ENCODE peak calls at places on chromosomes 11 and 22, in seven cellular contexts. W is neuronal stem cell, L is mesendoderm, G is IMR-90, D is H9, C is mesenchymal stem cell, M is H1. R is an unnamed sample.

GRCh38 chr11:8039530-8040260 is 41.3 kb upstream of the TUB start:
- DNase-seq in C (no peak), D (peak; percentile 3), G (no peak), W (no peak), M (peak; percentile 33), L (no peak), R (no peak)

GRCh38 chr11:39668640-39669039 is 1790.8 kb downstream of the LRRC4C start:
- DNase-seq in C (peak; percentile 49), W (no peak), D (no peak), G (no peak), M (no peak), L (no peak), R (peak; percentile 18)

GRCh38 chr11:118882489-118882888 is 1.2 kb upstream of the CXCR5 start:
- DNase-seq in W (no peak), G (no peak), L (no peak), D (no peak), C (peak; percentile 84), M (no peak), R (no peak)

GRCh38 chr11:70174846-70175764 is 28.0 kb upstream of the FADD start:
- DNase-seq in G (no peak), L (no peak), M (no peak), W (peak; percentile 24), D (peak; percentile 43), C (no peak), R (no peak)

GRCh38 chr22:44701187-44701586 is 817 bp upstream of the PRR5 start:
- DNase-seq in L (no peak), G (no peak), D (no peak), M (no peak), W (no peak), C (no peak), R (no peak)

GRCh38 chr11:2687223-2687530 is 12.6 kb downstream of the KCNQ1OT1 start:
- DNase-seq in C (no peak), G (no peak), L (no peak), W (no peak), M (no peak), D (no peak), R (no peak)

GRCh38 chr11:64152841-64153691 is 12.8 kb downstream of the MACROD1 start:
- DNase-seq in M (peak; percentile 94), G (peak; percentile 20), L (peak; percentile 46), D (peak; percentile 74), C (peak; percentile 48), W (peak; percentile 54), R (peak; percentile 73)

GRCh38 chr11:133928628-133929059 is 28.1 kb downstream of the IGSF9B start:
- DNase-seq in W (no peak), D (peak; percentile 64), M (no peak), C (no peak), G (no peak), L (peak; percentile 35), R (peak; percentile 93)

GRCh38 chr11:114207096-114207495 is 89.1 kb upstream of the NNMT start:
- DNase-seq in M (no peak), G (no peak), W (no peak), D (no peak), L (no peak), C (no peak), R (no peak)

GRCh38 chr22:21646608-21647590 is 4.8 kb downstream of the SDF2L1 start:
- DNase-seq in G (peak; percentile 74), D (peak; percentile 77), C (peak; percentile 84), M (peak; percentile 82), W (peak; percentile 78), L (peak; percentile 88), R (peak; percentile 95)

GRCh38 chr11:119049081-119049480 is 7.9 kb downstream of the HYOU1 start:
- DNase-seq in L (no peak), M (no peak), D (no peak), G (no peak), W (no peak), C (no peak), R (no peak)

GRCh38 chr11:100208207-100208606 is 478.9 kb upstream of the ARHGAP42 start:
- DNase-seq in L (no peak), W (no peak), M (no peak), G (no peak), D (no peak), C (no peak), R (no peak)

GRCh38 chr11:131331546-131331945 is 38.9 kb upstream of the NTM start:
- DNase-seq in W (no peak), D (no peak), L (no peak), M (no peak), G (no peak), C (no peak), R (no peak)

GRCh38 chr11:105636496-105636895 is 26.6 kb downstream of the GRIA4 start:
- DNase-seq in C (no peak), M (no peak), G (no peak), D (no peak), L (no peak), W (no peak), R (no peak)

GRCh38 chr11:62035293-62035692 is 67.9 kb upstream of the FTH1 start:
- DNase-seq in D (no peak), G (no peak), L (no peak), C (no peak), W (no peak), M (no peak), R (no peak)

GRCh38 chr11:59678813-59679165 is 10.0 kb upstream of the PATL1 start:
- DNase-seq in W (no peak), D (no peak), M (no peak), C (no peak), L (no peak), G (no peak), R (no peak)

GRCh38 chr11:9735236-9735635 is 71.4 kb downstream of the SWAP70 start:
- DNase-seq in L (no peak), M (no peak), D (no peak), W (no peak), C (no peak), G (no peak), R (peak; percentile 29)

GRCh38 chr11:80899381-80899780 is 1458.6 kb upstream of the TENM4 start:
- DNase-seq in W (no peak), L (no peak), M (no peak), D (no peak), G (no peak), C (no peak), R (no peak)

GRCh38 chr11:129866328-129866727 is 29.1 kb downstream of the NFRKB start:
- DNase-seq in M (no peak), D (no peak), L (no peak), C (no peak), W (no peak), G (no peak), R (no peak)
- H3K23ac ChIP-seq in M (no peak overlapping the region), D (no peak overlapping the region), L (no peak overlapping the region), C (no peak overlapping the region), W (no peak overlapping the region), G (no peak overlapping the region), R (no peak overlapping the region)

GRCh38 chr22:48641906-48642475 is 1185.7 kb downstream of the BRD1 start:
- DNase-seq in M (no peak), W (no peak), L (no peak), C (no peak), G (no peak), D (no peak), R (no peak)
- H3K23ac ChIP-seq in M (no peak overlapping the region), W (peak overlapping the region; percentile 65), L (no peak overlapping the region), C (no peak overlapping the region), G (no peak overlapping the region), D (no peak overlapping the region), R (no peak overlapping the region)

DNA sequence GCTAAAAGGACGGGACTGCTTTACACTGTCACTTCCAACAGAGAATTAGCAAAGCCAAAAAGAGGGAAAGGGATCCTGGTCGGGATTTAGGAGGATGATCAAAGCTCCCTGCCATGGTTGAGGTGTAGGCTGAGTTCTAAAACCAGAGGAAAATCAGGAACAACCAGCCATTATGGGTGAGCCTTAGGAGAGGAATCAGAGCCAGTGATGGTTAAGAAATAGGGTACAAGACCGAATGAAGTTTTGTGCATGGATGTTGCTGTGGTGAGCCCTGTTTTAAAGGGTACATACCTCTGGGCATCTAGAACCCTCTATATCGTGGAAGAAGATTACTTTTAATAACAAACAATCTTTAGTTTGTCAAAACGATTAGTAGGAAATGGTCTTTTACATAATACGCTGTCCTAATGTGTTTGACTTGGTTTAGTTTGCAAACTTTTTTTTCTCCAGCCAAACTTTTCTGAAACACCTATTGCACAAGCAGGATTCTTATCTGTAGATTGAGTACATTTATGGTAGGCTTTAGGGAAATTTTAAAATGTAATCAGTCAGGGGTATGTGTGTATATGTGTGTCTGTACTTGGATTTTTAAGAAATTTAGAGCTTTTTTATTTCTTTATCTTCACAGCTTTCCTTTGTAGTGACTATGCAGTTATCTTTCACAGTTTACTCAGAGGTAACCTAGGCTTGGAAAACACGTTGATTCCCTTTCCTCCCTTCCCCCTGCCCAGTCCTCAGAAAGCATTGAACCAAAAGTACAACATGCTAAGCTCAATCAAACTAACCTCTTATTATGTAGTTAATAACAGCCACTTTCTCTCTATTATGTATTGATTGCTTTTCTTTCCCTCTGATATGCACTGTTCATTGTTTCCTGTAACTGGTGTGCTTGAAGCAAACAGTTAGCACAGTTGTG is 26.8 kb downstream of the TRIM44 start:
- DNase-seq in L (peak; percentile 20), M (no peak), D (no peak), G (no peak), W (no peak), C (no peak), R (peak; percentile 30)
- H3K23ac ChIP-seq in L (no peak overlapping the region), M (no peak overlapping the region), D (no peak overlapping the region), G (no peak overlapping the region), W (no peak overlapping the region), C (no peak overlapping the region), R (no peak overlapping the region)

GRCh38 chr11:95883381-95883780 is 40.5 kb downstream of the MTMR2 start:
- DNase-seq in C (no peak), L (no peak), W (no peak), D (no peak), M (no peak), G (no peak), R (no peak)
- H3K23ac ChIP-seq in C (no peak overlapping the region), L (no peak overlapping the region), W (no peak overlapping the region), D (no peak overlapping the region), M (no peak overlapping the region), G (no peak overlapping the region), R (no peak overlapping the region)

GRCh38 chr11:18723991-18724390 is 2.0 kb downstream of the IGSF22 start:
- DNase-seq in D (no peak), G (no peak), M (no peak), L (no peak), C (no peak), W (no peak), R (no peak)
- H3K23ac ChIP-seq in D (no peak overlapping the region), G (peak overlapping the region; percentile 48), M (no peak overlapping the region), L (no peak overlapping the region), C (no peak overlapping the region), W (no peak overlapping the region), R (no peak overlapping the region)

DNA sequence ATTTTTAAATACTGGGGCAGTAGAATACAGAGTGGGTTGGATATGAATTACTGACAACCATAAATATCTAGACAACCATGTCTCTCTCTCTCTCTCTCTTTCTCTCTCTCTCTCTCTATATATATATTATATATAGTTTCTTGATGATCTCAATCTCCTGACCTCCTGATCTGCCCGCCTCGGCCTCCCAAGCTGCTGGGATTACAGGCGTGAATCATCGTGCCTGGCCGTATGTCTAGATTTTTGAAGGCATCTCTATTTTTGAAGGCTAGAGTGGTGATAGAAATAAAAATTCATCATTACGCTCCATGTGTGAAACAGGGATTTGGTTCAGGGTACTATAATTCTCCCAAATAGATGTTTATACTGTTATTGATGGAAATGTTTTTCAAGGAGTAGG is 84.1 kb downstream of the DDX10 start:
- DNase-seq in L (no peak), C (no peak), M (no peak), G (no peak), W (no peak), D (no peak), R (no peak)
- H3K23ac ChIP-seq in L (no peak overlapping the region), C (no peak overlapping the region), M (no peak overlapping the region), G (no peak overlapping the region), W (no peak overlapping the region), D (no peak overlapping the region), R (no peak overlapping the region)